ENCODE peak calls at places on chromosomes 12 and 14, in seven cellular contexts. E, X, I, T, Z, N and Y are unnamed samples. For H3K4me1 and H3K27me3, the result is how much of the 10 kb centered on the place peaks cover.

GRCh38 chr12:1162083-1162760 is 171.2 kb downstream of the ERC1 start:
- DNase-seq in N (no peak), I (no peak), X (no peak), Z (no peak), E (no peak), T (no peak), Y (no peak)

GRCh38 chr12:14928946-14929345 is 9.4 kb downstream of the ERP27 start:
- DNase-seq in T (peak), X (no peak), Z (no peak), N (no peak), E (no peak), I (no peak), Y (peak)

GRCh38 chr14:23142826-23143225 is 23.8 kb upstream of the CEBPE start:
- DNase-seq in Z (no peak), N (no peak), E (no peak), T (no peak), I (no peak), X (no peak), Y (no peak)

GRCh38 chr12:55472297-55472696 is 2.4 kb upstream of the OR6C70 start:
- DNase-seq in I (no peak), N (no peak), X (no peak), Z (no peak), E (no peak), T (no peak), Y (no peak)

GRCh38 chr14:91398707-91399106 is 18.9 kb downstream of the CCDC88C start:
- DNase-seq in Z (no peak), T (no peak), I (no peak), N (no peak), X (no peak), E (no peak), Y (no peak)

GRCh38 chr14:79809849-79810612 is 401.3 kb downstream of the DIO2 start:
- DNase-seq in N (no peak), Z (peak), T (no peak), X (no peak), E (no peak), I (peak), Y (peak)

GRCh38 chr12:108611884-108612415 is 14.1 kb upstream of the TMEM119 start:
- DNase-seq in I (peak), Z (peak), N (no peak), X (no peak), E (no peak), T (peak), Y (no peak)

GRCh38 chr12:132507656-132508055 is 17.7 kb downstream of the FBRSL1 start:
- DNase-seq in I (no peak), X (no peak), E (no peak), N (no peak), T (no peak), Z (no peak), Y (no peak)

GRCh38 chr14:68695326-68695768 is 97.5 kb downstream of the ZFP36L1 start:
- DNase-seq in T (peak), E (no peak), N (peak), X (peak), I (peak), Z (peak), Y (no peak)

GRCh38 chr14:60195179-60195810 is 30.1 kb upstream of the DHRS7 start:
- DNase-seq in X (no peak), I (no peak), N (no peak), E (no peak), T (no peak), Z (no peak), Y (no peak)

GRCh38 chr12:78386871-78387270 is 477.7 kb upstream of the SYT1 start:
- DNase-seq in I (no peak), X (no peak), N (no peak), E (no peak), Z (no peak), T (no peak), Y (no peak)

GRCh38 chr14:100104523-100105300 is 39.5 kb downstream of the EVL start:
- DNase-seq in X (peak), Z (peak), E (no peak), I (peak), N (peak), T (peak), Y (no peak)

GRCh38 chr12:85920324-85920947 is 46.3 kb downstream of the NTS start:
- DNase-seq in X (no peak), N (no peak), E (no peak), T (peak), Z (peak), I (peak), Y (no peak)

GRCh38 chr12:124368421-124369032 is 73.6 kb downstream of the RFLNA start:
- DNase-seq in E (no peak), Z (no peak), T (no peak), N (no peak), I (no peak), X (no peak), Y (no peak)

GRCh38 chr12:89344862-89345202 is 7.5 kb downstream of the DUSP6 start:
- DNase-seq in E (no peak), X (no peak), T (no peak), N (no peak), I (no peak), Z (no peak), Y (no peak)
- H3K4me1 ChIP-seq in E (under half), X (under half), T (under half), N (under half), I (under half), Z (under half), Y (under half)

GRCh38 chr14:37587881-37588666 is 7.0 kb downstream of the FOXA1 start:
- DNase-seq in E (no peak), T (no peak), I (no peak), Z (no peak), X (no peak), N (no peak), Y (peak)

GRCh38 chr14:37590096-37590809 is 4.8 kb downstream of the FOXA1 start:
- DNase-seq in T (no peak), N (no peak), X (no peak), E (no peak), I (no peak), Z (no peak), Y (no peak)

GRCh38 chr14:37588956-37589737 is 5.9 kb downstream of the FOXA1 start:
- DNase-seq in E (no peak), X (no peak), Z (no peak), I (no peak), T (no peak), N (no peak), Y (peak)

GRCh38 chr14:37587438-37587837 is 7.6 kb downstream of the FOXA1 start:
- DNase-seq in E (no peak), Z (no peak), I (no peak), N (no peak), T (no peak), X (no peak), Y (no peak)

DNA sequence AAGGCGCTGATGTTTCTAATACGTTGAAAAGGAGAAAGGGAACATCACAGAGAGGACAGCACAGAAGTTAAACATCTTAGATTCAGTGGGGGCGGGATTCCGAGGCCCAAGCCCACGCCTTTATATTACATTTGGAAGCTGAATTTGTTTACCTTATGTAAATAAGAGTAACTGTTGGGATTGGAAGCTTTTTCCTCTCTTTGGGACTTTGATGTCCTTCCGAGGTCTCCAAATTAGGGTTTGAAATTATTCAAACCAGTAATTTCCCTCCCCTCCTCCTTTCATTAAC is 6.4 kb downstream of the FOXA1 start:
- DNase-seq in N (no peak), Z (no peak), E (no peak), T (no peak), I (no peak), X (no peak), Y (no peak)
- H3K27me3 ChIP-seq in N (half or more), Z (half or more), E (half or more), T (half or more), I (half or more), X (half or more), Y (under half)

DNA sequence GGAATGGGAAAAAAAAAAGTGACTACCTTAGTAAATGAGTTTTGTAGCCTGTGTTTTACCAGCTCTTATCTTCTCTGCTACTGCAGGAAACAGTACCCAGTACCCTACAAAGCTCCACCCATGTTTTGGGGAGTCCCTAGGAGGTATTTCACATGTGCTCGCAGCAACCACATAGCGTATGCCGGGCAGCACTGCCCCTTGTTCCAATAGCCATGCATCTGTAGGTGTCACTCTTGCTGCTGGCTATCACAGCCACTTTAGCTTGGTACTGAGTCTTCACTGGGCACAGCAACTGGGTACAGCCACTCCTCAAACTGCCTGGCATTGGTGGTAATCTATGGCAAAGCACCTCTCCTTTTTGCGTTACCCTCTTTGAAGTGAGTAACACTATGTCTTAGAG is 2.0 kb upstream of the MDM1 start:
- DNase-seq in I (no peak), T (no peak), E (no peak), Z (no peak), N (no peak), X (no peak), Y (no peak)
- TF ChIP-seq CTCF in I (no peak), T (peak), E (no peak), Z (no peak), N (no peak), X (no peak), Y (no peak)

GRCh38 chr14:103561381-103562134 is 899 bp downstream of the BAG5 start:
- DNase-seq in X (no peak), N (no peak), Z (peak), I (peak), T (peak), E (no peak), Y (peak)
- H3K4me1 ChIP-seq in X (under half), N (under half), Z (under half), I (under half), T (under half), E (half or more), Y (under half)